ENCODE peak calls at places on chromosomes 16 and 17, in nine cellular contexts. Q, O, T, E, F, X, Z, H and B are unnamed samples.

GRCh38 chr16:82033006-82033405 is 2.0 kb upstream of the HSD17B2 start:
- DNase-seq in O (no peak), H (no peak), Z (no peak), E (no peak), Q (no peak), T (peak), F (no peak), X (no peak), B (no peak)

GRCh38 chr17:72529386-72529785 is 408.6 kb downstream of the SOX9 start:
- DNase-seq in F (no peak), Z (no peak), E (no peak), T (no peak), H (no peak), Q (no peak), X (no peak), O (no peak), B (no peak)

GRCh38 chr16:48901712-48902374 is 291.9 kb upstream of the N4BP1 start:
- DNase-seq in O (no peak), Q (peak), Z (no peak), E (no peak), T (no peak), H (no peak), F (no peak), X (peak), B (peak)

GRCh38 chr16:13992976-13993375 is 73.0 kb downstream of the ERCC4 start:
- DNase-seq in Q (no peak), H (no peak), X (no peak), E (no peak), O (no peak), T (no peak), F (no peak), Z (no peak), B (no peak)

GRCh38 chr16:70675851-70676513 is 9.9 kb downstream of the MTSS2 start:
- DNase-seq in T (no peak), Q (no peak), X (no peak), Z (no peak), H (no peak), O (no peak), F (no peak), E (no peak), B (no peak)

GRCh38 chr17:59753522-59754467 is 46.3 kb downstream of the VMP1 start:
- DNase-seq in F (no peak), T (peak), E (peak), O (peak), Q (no peak), Z (peak), X (peak), H (peak), B (no peak)

GRCh38 chr17:47413872-47414271 is 90.1 kb downstream of the EFCAB13 start:
- DNase-seq in T (no peak), X (no peak), Q (no peak), O (peak), F (no peak), E (no peak), Z (no peak), H (no peak), B (no peak)

GRCh38 chr16:3868556-3868955 is 12.0 kb downstream of the CREBBP start:
- DNase-seq in Z (no peak), Q (no peak), F (no peak), H (no peak), X (no peak), T (no peak), E (no peak), O (no peak), B (no peak)

GRCh38 chr17:19747829-19748806 is at the start of gene ALDH3A1:
- DNase-seq in O (no peak), E (no peak), T (peak), Q (no peak), H (no peak), F (no peak), Z (no peak), X (no peak), B (no peak)

GRCh38 chr16:58658796-58659211 is 25.8 kb downstream of the SLC38A7 start:
- DNase-seq in X (peak), E (no peak), O (peak), Z (no peak), F (no peak), Q (no peak), T (no peak), H (peak), B (no peak)

GRCh38 chr16:23060458-23061320 is 88.6 kb downstream of the USP31 start:
- DNase-seq in Z (peak), O (peak), E (no peak), H (peak), X (peak), T (peak), F (peak), Q (peak), B (peak)

GRCh38 chr17:34121311-34121710 is 133.8 kb upstream of the CCL2 start:
- DNase-seq in X (no peak), F (no peak), T (no peak), H (no peak), O (no peak), E (no peak), Q (no peak), Z (no peak), B (no peak)

GRCh38 chr16:54280751-54281150 is 5.8 kb downstream of the IRX3 start:
- DNase-seq in Q (no peak), H (peak), E (no peak), O (no peak), F (no peak), Z (no peak), T (peak), X (no peak), B (no peak)

GRCh38 chr17:73003487-73003886 is 89.0 kb downstream of the SLC39A11 start:
- DNase-seq in X (no peak), Z (no peak), F (no peak), O (no peak), T (peak), H (no peak), E (no peak), Q (no peak), B (no peak)

GRCh38 chr17:6498356-6498755 is 54.1 kb downstream of the PIMREG start:
- DNase-seq in F (no peak), X (no peak), H (no peak), Z (no peak), O (no peak), E (no peak), Q (no peak), T (no peak), B (no peak)

GRCh38 chr17:40560592-40561293 is 4.5 kb downstream of the CCR7 start:
- DNase-seq in F (peak), T (peak), Q (peak), Z (no peak), E (no peak), O (peak), H (peak), X (peak), B (no peak)

GRCh38 chr17:147796-148740 is 10.7 kb downstream of the SCGB1C2 start:
- DNase-seq in H (no peak), E (no peak), T (no peak), Q (no peak), F (no peak), O (no peak), Z (no peak), X (no peak), B (peak)

GRCh38 chr16:851209-851810 is 50.8 kb upstream of the GNG13 start:
- DNase-seq in T (no peak), O (no peak), H (no peak), Q (no peak), E (no peak), Z (no peak), X (no peak), F (no peak), B (no peak)

GRCh38 chr16:65600046-65600445 is 478.2 kb upstream of the CDH11 start:
- DNase-seq in E (no peak), H (peak), Z (no peak), T (no peak), Q (no peak), F (no peak), X (no peak), O (no peak), B (no peak)

GRCh38 chr17:32143525-32143865 is 1.2 kb downstream of the RHOT1 start:
- DNase-seq in F (no peak), X (no peak), H (no peak), O (no peak), Q (no peak), E (no peak), T (no peak), Z (no peak), B (no peak)

GRCh38 chr17:64245218-64246145 is 17.6 kb downstream of the TEX2 start:
- DNase-seq in E (no peak), F (no peak), O (peak), T (no peak), Z (no peak), H (no peak), X (no peak), Q (no peak), B (no peak)

GRCh38 chr17:42016411-42016831 is 818 bp downstream of the DNAJC7 start:
- DNase-seq in X (peak), Q (no peak), H (peak), Z (no peak), E (no peak), O (peak), F (no peak), T (no peak), B (no peak)

GRCh38 chr17:42878123-42878880 is 22.3 kb upstream of the G6PC1 start:
- DNase-seq in H (peak), E (no peak), F (no peak), O (no peak), T (no peak), X (no peak), Z (no peak), Q (peak), B (no peak)

GRCh38 chr16:28291651-28292626 is at the start of gene SBK1:
- DNase-seq in H (peak), T (peak), X (peak), Q (peak), F (peak), E (no peak), O (peak), Z (peak), B (peak)

GRCh38 chr16:85126731-85127662 is 14.7 kb upstream of the CIBAR2 start:
- DNase-seq in O (peak), Q (peak), F (no peak), H (peak), T (peak), X (peak), Z (peak), E (peak), B (no peak)

GRCh38 chr17:78273813-78274212 is 42.4 kb downstream of the TMEM235 start:
- DNase-seq in Z (no peak), H (no peak), O (no peak), E (no peak), Q (no peak), T (no peak), F (no peak), X (no peak), B (no peak)

GRCh38 chr17:80245566-80246265 is 14.9 kb upstream of the RNF213 start:
- DNase-seq in O (no peak), Z (no peak), T (no peak), E (no peak), Q (no peak), H (no peak), X (no peak), F (no peak), B (no peak)

GRCh38 chr17:1813088-1813487 is 16.6 kb downstream of the SMYD4 start:
- DNase-seq in E (peak), X (peak), Q (no peak), O (peak), Z (no peak), T (no peak), F (no peak), H (peak), B (no peak)

GRCh38 chr16:23357761-23358290 is 55.7 kb downstream of the SCNN1B start:
- DNase-seq in T (no peak), O (no peak), E (no peak), X (no peak), Z (no peak), H (no peak), Q (no peak), F (no peak), B (no peak)

GRCh38 chr17:38751144-38751802 is 1.3 kb upstream of the PSMB3 start:
- DNase-seq in F (no peak), Z (no peak), T (peak), O (peak), Q (no peak), E (no peak), X (no peak), H (no peak), B (no peak)

GRCh38 chr17:72945468-72945867 is 147.0 kb downstream of the SLC39A11 start:
- DNase-seq in X (no peak), Q (no peak), Z (no peak), O (no peak), F (no peak), H (no peak), E (no peak), T (no peak), B (no peak)

GRCh38 chr17:36524428-36524876 is 10.2 kb downstream of the MYO19 start:
- DNase-seq in Z (no peak), O (peak), E (no peak), X (no peak), Q (no peak), T (peak), H (no peak), F (no peak), B (no peak)

GRCh38 chr17:61926831-61927210 is 961 bp downstream of the INTS2 start:
- DNase-seq in Q (no peak), E (no peak), X (peak), Z (no peak), F (no peak), H (no peak), T (no peak), O (peak), B (no peak)

GRCh38 chr16:58025351-58026138 is at the start of gene MMP15:
- DNase-seq in O (peak), X (peak), T (peak), Q (peak), E (no peak), H (peak), F (no peak), Z (peak), B (peak)

GRCh38 chr16:6317924-6318323 is 1014.7 kb upstream of the RBFOX1 start:
- DNase-seq in Z (no peak), X (no peak), E (no peak), T (no peak), F (no peak), Q (no peak), H (no peak), O (no peak), B (no peak)

GRCh38 chr16:67182288-67182687 is 1.5 kb downstream of the MATCAP1 start:
- DNase-seq in Z (no peak), H (no peak), E (no peak), Q (no peak), X (no peak), O (peak), F (no peak), T (no peak), B (no peak)

GRCh38 chr16:67177743-67178699 is 5.7 kb downstream of the MATCAP1 start:
- DNase-seq in O (peak), T (peak), X (peak), H (peak), Z (no peak), Q (peak), E (no peak), F (no peak), B (no peak)

GRCh38 chr16:67180166-67180565 is 3.6 kb downstream of the MATCAP1 start:
- DNase-seq in Q (peak), Z (no peak), X (no peak), O (no peak), T (no peak), H (no peak), F (no peak), E (no peak), B (no peak)

GRCh38 chr16:67181346-67181745 is 2.4 kb downstream of the MATCAP1 start:
- DNase-seq in Z (no peak), F (no peak), T (peak), Q (no peak), H (peak), O (peak), E (peak), X (peak), B (no peak)

GRCh38 chr16:67179421-67180080 is 4.2 kb downstream of the MATCAP1 start:
- DNase-seq in F (no peak), H (no peak), X (no peak), E (no peak), T (no peak), Z (no peak), Q (peak), O (no peak), B (no peak)
- TF ChIP-seq CTCF in F (no peak), H (peak), X (peak), E (no peak), T (peak), Z (no peak), Q (no peak), O (peak), B (no peak)

GRCh38 chr17:63113167-63113566 is 147.1 kb downstream of the TANC2 start:
- DNase-seq in T (no peak), Z (no peak), O (no peak), E (no peak), X (peak), F (no peak), H (peak), Q (no peak), B (no peak)

GRCh38 chr17:63117431-63117830 is 151.4 kb downstream of the TANC2 start:
- DNase-seq in H (no peak), F (no peak), X (no peak), T (no peak), O (no peak), Z (no peak), E (no peak), Q (no peak), B (no peak)

GRCh38 chr17:63116967-63117366 is 150.9 kb downstream of the TANC2 start:
- DNase-seq in H (peak), Q (no peak), F (no peak), O (peak), Z (no peak), T (peak), E (no peak), X (peak), B (no peak)

GRCh38 chr17:63120406-63120805 is 154.4 kb downstream of the TANC2 start:
- DNase-seq in F (no peak), H (peak), Q (no peak), T (peak), X (peak), O (peak), E (no peak), Z (no peak), B (no peak)

DNA sequence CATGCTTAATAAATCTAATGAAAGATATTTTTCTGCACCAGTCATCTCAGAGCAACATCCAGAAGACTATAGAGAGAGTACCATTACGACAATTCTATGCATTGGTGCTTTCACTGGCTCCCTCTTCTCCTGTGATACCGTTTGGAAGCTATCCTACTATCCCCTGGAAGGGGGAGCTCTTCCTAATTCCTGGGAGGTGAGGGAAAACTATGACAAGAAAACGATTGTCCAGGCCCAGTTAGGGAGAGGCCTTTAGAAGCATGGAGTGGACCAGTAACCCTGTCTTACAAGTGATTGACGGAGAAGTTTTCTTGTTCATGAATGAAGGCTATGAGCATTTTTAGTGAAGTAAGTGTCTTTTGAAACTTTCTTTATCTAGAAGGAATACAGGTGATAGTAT is 150.2 kb downstream of the TANC2 start:
- DNase-seq in Z (no peak), H (no peak), X (no peak), F (no peak), T (no peak), E (no peak), Q (no peak), O (no peak), B (no peak)
- TF ChIP-seq CTCF in Z (no peak), H (peak), X (no peak), F (no peak), T (peak), E (no peak), Q (no peak), O (peak), B (no peak)

DNA sequence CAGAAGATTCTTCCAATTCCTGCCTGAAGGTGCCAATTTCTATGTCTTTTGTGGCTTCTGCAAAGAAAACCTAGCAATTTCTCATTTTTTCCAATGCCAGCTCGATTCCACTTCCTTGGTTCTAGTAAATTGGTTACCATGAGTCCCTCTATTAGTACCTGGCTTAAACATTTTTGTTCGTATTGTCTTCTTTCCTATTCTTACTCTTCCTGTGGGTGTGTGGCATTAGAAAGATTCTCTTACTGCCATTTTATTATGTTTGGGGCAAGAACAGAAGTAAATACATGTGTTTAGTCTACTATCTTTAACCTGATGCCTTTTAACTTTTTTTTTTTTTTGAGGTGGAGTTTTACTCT is 20.3 kb upstream of the MAPK3 start:
- DNase-seq in E (no peak), O (no peak), F (no peak), Z (no peak), X (no peak), H (no peak), Q (no peak), T (no peak), B (no peak)
- TF ChIP-seq CTCF in E (no peak), O (no peak), F (no peak), Z (no peak), X (no peak), H (no peak), Q (no peak), T (no peak), B (no peak)

GRCh38 chr16:88494335-88495154 is 41.5 kb downstream of the ZFPM1 start:
- DNase-seq in O (no peak), Z (no peak), Q (no peak), F (no peak), X (no peak), T (no peak), H (no peak), E (no peak), B (no peak)
- TF ChIP-seq CTCF in O (no peak), Z (no peak), Q (no peak), F (no peak), X (no peak), T (no peak), H (no peak), E (no peak), B (no peak)

DNA sequence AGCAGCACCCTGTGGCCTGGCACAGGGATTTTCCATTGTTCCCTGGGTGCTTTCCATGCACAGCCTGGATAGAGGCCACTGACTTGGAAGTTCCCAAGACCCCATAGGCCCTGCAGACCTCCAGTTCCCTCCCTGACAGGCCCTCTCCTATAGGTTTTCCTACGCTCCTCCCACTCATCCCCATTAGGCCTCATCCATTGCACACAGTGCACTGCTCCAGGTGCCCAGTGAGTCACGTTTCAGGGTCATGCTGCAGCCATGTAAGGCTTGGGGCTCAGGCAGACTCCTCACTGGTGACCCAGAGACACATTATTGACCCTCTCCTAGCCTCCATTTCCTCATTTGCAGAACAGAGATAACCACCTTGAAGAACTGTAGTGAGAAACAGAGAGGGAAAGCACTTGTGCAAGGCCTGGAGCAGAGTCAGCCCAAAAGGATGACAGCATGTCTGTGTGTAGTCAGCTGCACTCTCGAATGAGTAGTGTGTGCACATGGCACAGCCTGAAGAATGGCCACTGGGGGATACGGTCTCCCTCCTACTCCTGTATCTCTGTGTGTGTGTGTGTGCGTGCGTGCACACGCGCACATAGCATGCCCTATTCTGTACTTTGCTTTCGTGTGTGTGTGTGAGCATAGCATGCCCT is 26.8 kb downstream of the DRC3 start:
- DNase-seq in Q (no peak), O (peak), E (no peak), X (peak), Z (no peak), T (peak), F (no peak), H (peak), B (no peak)
- TF ChIP-seq CTCF in Q (no peak), O (no peak), E (no peak), X (no peak), Z (no peak), T (no peak), F (no peak), H (no peak), B (no peak)

GRCh38 chr16:17831330-17831729 is 360.6 kb upstream of the XYLT1 start:
- DNase-seq in Q (peak), T (no peak), O (no peak), X (no peak), E (no peak), F (no peak), Z (no peak), H (peak), B (peak)
- TF ChIP-seq CTCF in Q (no peak), T (no peak), O (no peak), X (peak), E (peak), F (no peak), Z (no peak), H (peak), B (no peak)